ENCODE peak calls at places on chromosome 1, in six cellular contexts. A, D, Z, F, O and G are unnamed samples.

GRCh38 chr1:17798011-17798410 is 42.9 kb downstream of the ACTL8 start:
- DNase-seq in A (no peak), D (no peak), Z (no peak), F (no peak), O (no peak), G (no peak)

GRCh38 chr1:9225411-9225785 is 9.2 kb upstream of the H6PD start:
- DNase-seq in A (no peak), D (no peak), Z (no peak), F (no peak), O (no peak), G (no peak)

GRCh38 chr1:173536254-173536653 is 59.1 kb downstream of the PRDX6 start:
- DNase-seq in A (no peak), D (no peak), Z (no peak), F (no peak), O (no peak), G (no peak)

GRCh38 chr1:85223334-85223733 is 22.5 kb upstream of the SYDE2 start:
- DNase-seq in A (no peak), D (no peak), Z (no peak), F (no peak), O (no peak), G (no peak)

GRCh38 chr1:24935196-24935526 is 5.1 kb upstream of the RUNX3 start:
- DNase-seq in A (no peak), D (no peak), Z (no peak), F (no peak), O (no peak), G (no peak)

GRCh38 chr1:63890468-63890867 is 116.7 kb downstream of the ROR1 start:
- DNase-seq in A (no peak), D (no peak), Z (no peak), F (no peak), O (no peak), G (no peak)

GRCh38 chr1:181033799-181034391 is at the start of gene MR1:
- DNase-seq in A (peak; percentile 87), D (peak; percentile 88), Z (peak; percentile 70), F (no peak), O (peak; percentile 83), G (peak; percentile 38)

GRCh38 chr1:101005871-101006270 is 19.7 kb downstream of the DPH5 start:
- DNase-seq in A (no peak), D (no peak), Z (no peak), F (no peak), O (peak; percentile 10), G (no peak)

GRCh38 chr1:10900691-10901090 is 104.2 kb upstream of the CASZ1 start:
- DNase-seq in A (no peak), D (no peak), Z (no peak), F (no peak), O (no peak), G (no peak)
- H3K4me3 ChIP-seq in A (no peak overlapping the region), D (no peak overlapping the region), Z (no peak overlapping the region), F (no peak overlapping the region), O (no peak overlapping the region), G (no peak overlapping the region)

DNA sequence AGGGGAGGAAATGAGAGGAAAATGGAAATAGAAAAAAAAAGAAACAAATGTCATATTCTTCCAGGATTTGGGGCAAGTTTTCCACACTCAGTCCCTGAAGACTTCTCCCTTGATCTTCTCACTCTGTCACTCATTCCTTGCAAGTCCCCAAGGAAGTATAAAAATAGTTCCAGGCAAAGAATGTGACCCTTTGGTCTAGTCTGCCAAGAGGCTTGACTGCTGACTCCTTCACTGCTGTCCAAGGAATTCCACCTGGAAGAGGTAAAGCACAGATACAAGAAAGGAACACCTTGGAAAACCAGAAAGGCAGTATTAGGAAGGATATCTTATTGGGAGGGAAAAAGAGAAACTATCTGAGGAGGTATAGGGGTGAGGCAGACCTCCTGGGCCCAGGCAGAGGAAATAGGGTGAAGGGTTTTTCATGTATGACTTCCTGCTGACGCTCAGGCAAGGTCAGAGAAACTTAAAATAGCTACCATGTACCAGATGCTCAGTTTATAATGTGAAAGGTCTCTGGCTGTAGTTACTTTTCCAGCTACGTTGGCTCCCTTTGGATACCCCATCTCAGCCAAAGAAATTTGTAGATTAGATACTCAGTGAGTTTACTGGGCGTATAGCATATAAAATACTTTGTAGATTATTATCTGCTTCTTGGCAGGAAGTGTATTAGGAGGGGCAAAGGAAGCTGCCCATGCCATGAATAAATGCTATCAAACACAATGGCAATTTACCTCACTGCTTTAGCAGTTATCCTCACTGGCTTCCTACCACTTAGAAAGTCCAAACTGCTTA is 2.0 kb upstream of the GJA5 start:
- DNase-seq in A (peak; percentile 14), D (no peak), Z (no peak), F (no peak), O (no peak), G (no peak)
- H3K27ac ChIP-seq in A (no peak overlapping the region), D (no peak overlapping the region), Z (no peak overlapping the region), F (peak overlapping the region; percentile 85), O (no peak overlapping the region), G (no peak overlapping the region)

GRCh38 chr1:34292472-34292871 is 115.8 kb downstream of the C1orf94 start:
- DNase-seq in A (no peak), D (no peak), Z (no peak), F (no peak), O (no peak), G (no peak)
- H3K4me3 ChIP-seq in A (no peak overlapping the region), D (no peak overlapping the region), Z (no peak overlapping the region), F (no peak overlapping the region), O (no peak overlapping the region), G (no peak overlapping the region)

DNA sequence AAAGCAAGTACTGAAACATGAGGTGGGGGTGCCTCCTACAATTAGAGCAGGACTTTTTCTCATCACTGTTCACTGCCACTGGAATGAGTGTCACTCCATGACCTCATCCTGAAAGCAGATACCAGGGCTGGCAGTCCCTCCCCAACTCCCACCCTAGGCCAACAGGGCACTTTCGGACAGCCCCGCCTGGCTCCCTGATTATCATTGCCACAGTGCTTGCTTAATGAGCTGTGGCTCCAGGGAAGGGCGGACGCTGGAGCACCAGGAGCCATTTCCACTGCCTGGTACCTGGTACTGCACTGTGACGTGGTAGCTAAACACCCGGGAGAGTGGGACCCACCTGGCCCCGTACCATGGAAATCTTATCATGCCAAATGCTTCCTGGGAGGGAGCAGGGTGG is 22.3 kb downstream of the SLC9A1 start:
- DNase-seq in A (no peak), D (no peak), Z (no peak), F (peak; percentile 70), O (no peak), G (no peak)
- H3K27ac ChIP-seq in A (no peak overlapping the region), D (no peak overlapping the region), Z (no peak overlapping the region), F (peak overlapping the region; percentile 78), O (no peak overlapping the region), G (no peak overlapping the region)

GRCh38 chr1:152461544-152461943 is 47.5 kb upstream of the CRNN start:
- DNase-seq in A (peak; percentile 39), D (peak; percentile 12), Z (peak; percentile 20), F (no peak), O (peak; percentile 38), G (no peak)

GRCh38 chr1:152457561-152457960 is 43.5 kb upstream of the CRNN start:
- DNase-seq in A (no peak), D (no peak), Z (no peak), F (no peak), O (no peak), G (no peak)

GRCh38 chr1:152458384-152459185 is 44.5 kb upstream of the CRNN start:
- DNase-seq in A (peak; percentile 65), D (peak; percentile 48), Z (peak; percentile 45), F (peak; percentile 85), O (peak; percentile 65), G (peak; percentile 23)

GRCh38 chr1:152460529-152460899 is 46.5 kb upstream of the CRNN start:
- DNase-seq in A (no peak), D (no peak), Z (no peak), F (no peak), O (no peak), G (no peak)

DNA sequence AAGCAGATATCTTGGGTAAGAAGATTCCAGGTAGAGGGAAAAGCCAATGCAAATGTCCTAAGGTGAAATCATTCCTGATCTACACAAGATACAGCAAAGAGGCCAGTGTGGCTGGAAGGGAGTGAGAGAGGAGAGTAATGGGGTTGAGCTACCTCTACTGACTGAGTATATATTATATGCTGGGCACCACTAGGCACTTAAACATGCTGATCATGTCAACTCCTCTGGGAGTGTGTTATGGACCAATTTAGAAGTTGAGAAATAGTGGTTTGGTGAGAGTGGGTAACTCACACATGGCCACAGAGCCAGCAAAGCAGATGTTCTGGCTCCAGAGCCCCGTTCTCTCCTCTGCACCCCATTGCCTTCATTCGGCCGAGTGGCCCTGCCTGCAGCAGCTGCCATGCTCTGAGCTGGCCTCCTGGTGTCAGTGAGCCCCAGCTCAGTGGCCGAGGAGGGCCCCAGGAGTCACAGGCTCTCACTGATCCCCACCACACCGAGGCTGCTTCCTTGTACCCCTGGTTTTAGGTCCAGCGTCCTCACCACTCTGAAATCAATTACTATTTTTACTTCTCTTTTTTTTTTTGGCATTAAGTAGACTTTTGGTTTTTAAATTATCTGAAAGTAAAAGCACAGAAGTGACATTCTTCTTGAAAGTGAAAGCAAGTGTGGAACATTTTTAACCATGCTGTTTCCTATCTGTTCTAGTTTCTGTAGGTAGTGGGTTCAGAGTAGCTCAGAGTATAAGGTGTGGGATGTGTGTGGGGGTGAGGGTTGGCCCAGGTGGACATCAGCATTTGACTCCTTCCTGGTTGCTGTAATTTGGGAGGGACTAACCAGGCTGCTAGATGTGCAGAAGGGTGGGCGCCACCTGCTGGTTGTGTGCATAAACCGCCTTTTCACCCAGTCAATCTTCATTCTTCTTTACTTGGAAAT is 45.8 kb upstream of the CRNN start:
- DNase-seq in A (peak; percentile 55), D (peak; percentile 36), Z (peak; percentile 18), F (peak; percentile 85), O (peak; percentile 52), G (no peak)
- H3K4me3 ChIP-seq in A (peak overlapping the region; percentile 36), D (no peak overlapping the region), Z (no peak overlapping the region), F (no peak overlapping the region), O (no peak overlapping the region), G (no peak overlapping the region)